ENCODE peak calls at places on chromosomes 6 and 20, in five cellular contexts. One of them, this sample, is unnamed.

GRCh38 chr6:13524801-13525508 is 37.6 kb upstream of the GFOD1 start:
- DNase-seq in AG09309: no peak
- DNase-seq in body of pancreas: no peak
- DNase-seq in OCI-LY7: peak
- DNase-seq in astrocyte of the cerebellum: no peak
- DNase-seq in this sample: no peak

GRCh38 chr6:151553416-151554158 is 59.8 kb downstream of the CCDC170 start:
- DNase-seq in OCI-LY7: no peak
- DNase-seq in body of pancreas: no peak
- DNase-seq in AG09309: peak
- DNase-seq in astrocyte of the cerebellum: no peak
- DNase-seq in this sample: no peak

GRCh38 chr6:73942581-73942980 is 246.6 kb downstream of the CD109 start:
- DNase-seq in AG09309: no peak
- DNase-seq in OCI-LY7: no peak
- DNase-seq in astrocyte of the cerebellum: no peak
- DNase-seq in body of pancreas: no peak
- DNase-seq in this sample: peak

GRCh38 chr6:91042656-91043055 is 455.8 kb upstream of the MAP3K7 start:
- DNase-seq in OCI-LY7: no peak
- DNase-seq in body of pancreas: no peak
- DNase-seq in astrocyte of the cerebellum: no peak
- DNase-seq in AG09309: no peak
- DNase-seq in this sample: no peak

GRCh38 chr6:144806222-144806621 is 521.1 kb downstream of the UTRN start:
- DNase-seq in astrocyte of the cerebellum: no peak
- DNase-seq in OCI-LY7: no peak
- DNase-seq in AG09309: no peak
- DNase-seq in body of pancreas: no peak
- DNase-seq in this sample: no peak

GRCh38 chr6:142850653-142851434 is 94.1 kb downstream of the HIVEP2 start:
- DNase-seq in astrocyte of the cerebellum: no peak
- DNase-seq in OCI-LY7: peak
- DNase-seq in body of pancreas: no peak
- DNase-seq in AG09309: no peak
- DNase-seq in this sample: no peak

GRCh38 chr6:79697430-79697829 is 66.3 kb downstream of the SH3BGRL2 start:
- DNase-seq in astrocyte of the cerebellum: no peak
- DNase-seq in OCI-LY7: no peak
- DNase-seq in body of pancreas: no peak
- DNase-seq in AG09309: no peak
- DNase-seq in this sample: no peak

GRCh38 chr6:116059713-116060571 is 749 bp downstream of the FRK start:
- DNase-seq in astrocyte of the cerebellum: no peak
- DNase-seq in body of pancreas: peak
- DNase-seq in AG09309: no peak
- DNase-seq in OCI-LY7: no peak
- DNase-seq in this sample: peak

GRCh38 chr6:165586706-165587105 is 76.3 kb downstream of the PDE10A start:
- DNase-seq in OCI-LY7: no peak
- DNase-seq in body of pancreas: no peak
- DNase-seq in AG09309: no peak
- DNase-seq in astrocyte of the cerebellum: no peak
- DNase-seq in this sample: no peak

GRCh38 chr20:63230800-63231268 is 4.9 kb upstream of the BIRC7 start:
- DNase-seq in OCI-LY7: no peak
- DNase-seq in AG09309: no peak
- DNase-seq in astrocyte of the cerebellum: peak
- DNase-seq in body of pancreas: peak
- DNase-seq in this sample: no peak

GRCh38 chr6:126824815-126825214 is 293.7 kb upstream of the RSPO3 start:
- DNase-seq in astrocyte of the cerebellum: no peak
- DNase-seq in AG09309: no peak
- DNase-seq in body of pancreas: no peak
- DNase-seq in OCI-LY7: no peak
- DNase-seq in this sample: no peak

GRCh38 chr6:37507690-37508421 is 8.2 kb upstream of the CCDC167 start:
- DNase-seq in astrocyte of the cerebellum: no peak
- DNase-seq in body of pancreas: no peak
- DNase-seq in AG09309: no peak
- DNase-seq in OCI-LY7: peak
- DNase-seq in this sample: peak

GRCh38 chr20:4332466-4332865 is 317.1 kb upstream of the RNF24 start:
- DNase-seq in body of pancreas: no peak
- DNase-seq in AG09309: no peak
- DNase-seq in astrocyte of the cerebellum: no peak
- DNase-seq in OCI-LY7: no peak
- DNase-seq in this sample: no peak

GRCh38 chr6:31336872-31337496 is 20.0 kb downstream of the HLA-B start:
- DNase-seq in OCI-LY7: peak
- DNase-seq in AG09309: no peak
- DNase-seq in astrocyte of the cerebellum: no peak
- DNase-seq in body of pancreas: no peak
- DNase-seq in this sample: no peak

GRCh38 chr6:158008894-158009891 is 27.5 kb downstream of the SYNJ2 start:
- DNase-seq in astrocyte of the cerebellum: no peak
- DNase-seq in OCI-LY7: no peak
- DNase-seq in body of pancreas: no peak
- DNase-seq in AG09309: no peak
- DNase-seq in this sample: no peak

GRCh38 chr6:52161689-52162438 is 24.3 kb upstream of the IL17A start:
- DNase-seq in AG09309: no peak
- DNase-seq in body of pancreas: no peak
- DNase-seq in astrocyte of the cerebellum: no peak
- DNase-seq in OCI-LY7: no peak
- DNase-seq in this sample: no peak

GRCh38 chr6:161890133-161890833 is 616.4 kb upstream of the AGPAT4 start:
- DNase-seq in body of pancreas: no peak
- DNase-seq in astrocyte of the cerebellum: no peak
- DNase-seq in OCI-LY7: no peak
- DNase-seq in AG09309: no peak
- DNase-seq in this sample: no peak

GRCh38 chr6:36822506-36823269 is 16.6 kb downstream of the CPNE5 start:
- DNase-seq in AG09309: no peak
- DNase-seq in astrocyte of the cerebellum: peak
- DNase-seq in OCI-LY7: no peak
- DNase-seq in body of pancreas: no peak
- DNase-seq in this sample: no peak

GRCh38 chr6:44620922-44621321 is 233.4 kb downstream of the CDC5L start:
- DNase-seq in AG09309: no peak
- DNase-seq in OCI-LY7: no peak
- DNase-seq in body of pancreas: no peak
- DNase-seq in astrocyte of the cerebellum: no peak
- DNase-seq in this sample: no peak

GRCh38 chr6:68497927-68498326 is 137.2 kb upstream of the ADGRB3 start:
- DNase-seq in OCI-LY7: no peak
- DNase-seq in astrocyte of the cerebellum: peak
- DNase-seq in AG09309: no peak
- DNase-seq in body of pancreas: no peak
- DNase-seq in this sample: no peak

GRCh38 chr6:158322724-158323560 is 10.7 kb downstream of the TULP4 start:
- DNase-seq in body of pancreas: no peak
- DNase-seq in OCI-LY7: no peak
- DNase-seq in astrocyte of the cerebellum: peak
- DNase-seq in AG09309: peak
- DNase-seq in this sample: peak

GRCh38 chr20:44151621-44152416 is 35.2 kb downstream of the JPH2 start:
- DNase-seq in OCI-LY7: no peak
- DNase-seq in AG09309: no peak
- DNase-seq in body of pancreas: no peak
- DNase-seq in astrocyte of the cerebellum: no peak
- DNase-seq in this sample: peak

GRCh38 chr6:26597821-26598220 is 1.1 kb downstream of the ABT1 start:
- DNase-seq in AG09309: no peak
- DNase-seq in astrocyte of the cerebellum: no peak
- DNase-seq in body of pancreas: no peak
- DNase-seq in OCI-LY7: no peak
- DNase-seq in this sample: no peak

GRCh38 chr6:122285292-122285913 is 114.0 kb upstream of the HSF2 start:
- DNase-seq in AG09309: no peak
- DNase-seq in body of pancreas: no peak
- DNase-seq in astrocyte of the cerebellum: no peak
- DNase-seq in OCI-LY7: no peak
- DNase-seq in this sample: no peak

GRCh38 chr20:39282619-39283092 is 320.5 kb downstream of the DHX35 start:
- DNase-seq in astrocyte of the cerebellum: no peak
- DNase-seq in OCI-LY7: no peak
- DNase-seq in AG09309: no peak
- DNase-seq in body of pancreas: peak
- DNase-seq in this sample: no peak

GRCh38 chr6:138654715-138655634 is 118.6 kb upstream of the CCDC28A start:
- DNase-seq in astrocyte of the cerebellum: no peak
- DNase-seq in body of pancreas: no peak
- DNase-seq in OCI-LY7: no peak
- DNase-seq in AG09309: no peak
- DNase-seq in this sample: no peak

DNA sequence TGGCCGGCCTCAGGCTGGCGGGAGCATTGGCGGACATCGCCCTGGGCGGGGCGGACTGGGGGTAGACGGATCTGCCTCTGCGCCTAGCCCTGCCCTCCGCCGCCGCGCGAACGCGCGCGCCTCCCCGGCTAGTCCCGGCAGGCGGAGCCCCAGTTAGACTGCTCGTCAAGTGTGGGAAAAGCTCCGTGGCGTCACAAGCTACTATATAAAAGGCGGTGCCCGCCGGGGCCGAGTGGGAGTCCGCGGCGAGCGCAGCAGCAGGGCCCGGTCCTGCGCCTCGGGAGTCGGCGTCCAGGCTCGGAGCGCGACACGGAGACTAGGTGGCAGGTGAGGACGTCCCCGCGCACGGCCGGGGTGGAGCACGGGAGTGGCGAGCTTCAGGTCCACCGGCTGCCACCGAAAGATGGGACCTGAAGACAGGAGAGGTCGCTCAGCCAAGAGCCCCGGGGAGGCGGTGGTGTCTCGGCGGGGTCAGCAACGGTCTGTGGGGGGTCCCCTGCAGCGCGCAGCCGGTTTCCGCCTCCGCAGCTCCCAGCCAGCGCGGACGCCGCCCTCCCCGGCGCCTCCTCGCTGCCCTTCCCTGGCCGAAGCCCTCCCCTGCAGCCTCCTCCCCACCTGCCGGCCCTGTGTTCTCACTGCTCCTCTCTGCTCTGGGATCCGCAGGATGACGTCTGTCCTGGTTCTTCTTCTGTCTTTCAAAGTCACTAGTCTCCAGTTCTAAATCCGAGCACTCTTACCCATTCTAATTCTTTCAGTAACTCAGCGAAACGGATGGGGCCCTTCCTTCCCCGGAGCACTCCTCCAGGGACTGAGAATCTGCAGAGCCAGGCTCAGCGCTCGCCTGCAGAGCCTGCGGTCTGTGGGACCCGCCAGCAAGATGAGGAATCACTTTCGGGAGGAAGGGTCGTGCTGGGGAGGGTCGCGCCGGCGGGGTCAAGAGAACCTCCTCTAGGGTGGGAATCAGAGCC is 4.3 kb upstream of the RIPK1 start:
- DNase-seq in OCI-LY7: peak
- DNase-seq in astrocyte of the cerebellum: peak
- DNase-seq in body of pancreas: peak
- DNase-seq in AG09309: no peak
- DNase-seq in this sample: peak
- TF ChIP-seq CTCF in OCI-LY7: no peak
- TF ChIP-seq CTCF in astrocyte of the cerebellum: no peak
- TF ChIP-seq CTCF in body of pancreas: peak
- TF ChIP-seq CTCF in AG09309: no peak
- TF ChIP-seq CTCF in this sample: no peak

DNA sequence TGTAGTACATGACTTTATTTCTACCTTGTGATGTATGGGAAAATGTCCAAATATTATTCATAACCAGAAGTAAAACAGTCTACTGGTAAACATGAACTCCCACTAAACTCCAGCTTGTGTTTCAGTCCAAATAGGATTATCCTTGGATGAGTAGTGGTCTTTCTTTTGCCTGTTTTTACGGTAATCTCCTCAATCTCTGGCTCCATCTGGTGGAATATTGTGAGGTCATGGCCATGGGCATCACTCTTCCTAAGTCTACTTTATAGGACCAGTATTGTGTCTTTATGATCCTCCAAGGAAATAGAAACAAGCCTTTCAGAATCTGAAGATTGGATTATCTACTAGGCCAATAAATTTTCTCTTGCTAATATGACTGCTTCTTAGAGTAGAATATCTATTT is 505.0 kb downstream of the BMP2 start:
- DNase-seq in OCI-LY7: no peak
- DNase-seq in body of pancreas: no peak
- DNase-seq in AG09309: no peak
- DNase-seq in astrocyte of the cerebellum: peak
- DNase-seq in this sample: no peak
- TF ChIP-seq CTCF in OCI-LY7: peak
- TF ChIP-seq CTCF in body of pancreas: no peak
- TF ChIP-seq CTCF in AG09309: peak
- TF ChIP-seq CTCF in astrocyte of the cerebellum: peak
- TF ChIP-seq CTCF in this sample: peak

DNA sequence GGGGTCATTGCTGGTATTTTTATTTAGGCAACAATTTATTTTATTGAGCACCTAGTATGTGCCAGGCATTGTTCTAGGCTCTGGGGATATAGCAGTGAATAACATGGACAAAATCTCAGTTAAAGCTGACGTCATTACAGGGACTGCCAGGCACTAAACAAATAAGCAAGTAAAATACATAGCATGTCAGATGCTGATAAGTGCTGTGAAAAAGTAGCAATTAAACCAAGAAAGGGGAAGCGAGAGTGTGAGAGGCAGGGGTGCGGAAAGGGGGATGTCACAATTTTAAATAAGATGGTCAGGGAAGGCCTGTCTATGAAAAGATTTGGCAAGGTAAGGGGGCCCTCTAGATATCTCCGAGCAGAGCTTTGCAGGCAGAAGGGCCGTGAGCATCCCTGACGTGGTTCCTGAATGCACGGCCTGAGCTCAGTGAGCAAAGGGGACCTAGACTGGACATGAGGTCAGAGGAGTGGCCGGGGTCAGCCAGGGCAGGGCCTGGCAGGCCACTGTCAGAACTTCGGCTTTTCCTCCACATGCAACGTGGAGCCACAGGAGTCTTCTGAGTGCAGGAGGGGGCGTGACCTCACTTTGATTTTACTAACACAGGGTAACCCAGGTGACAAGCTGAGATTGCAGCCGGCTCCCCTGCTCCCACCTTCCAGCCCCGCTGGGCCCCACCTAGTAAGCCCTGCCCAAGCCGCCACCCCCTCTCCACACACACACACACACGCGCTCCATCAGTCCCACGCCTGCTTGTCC is 24.2 kb upstream of the SIRPA start:
- DNase-seq in OCI-LY7: peak
- DNase-seq in astrocyte of the cerebellum: no peak
- DNase-seq in body of pancreas: no peak
- DNase-seq in AG09309: no peak
- DNase-seq in this sample: no peak
- TF ChIP-seq CTCF in OCI-LY7: no peak
- TF ChIP-seq CTCF in astrocyte of the cerebellum: no peak
- TF ChIP-seq CTCF in body of pancreas: no peak
- TF ChIP-seq CTCF in AG09309: no peak
- TF ChIP-seq CTCF in this sample: no peak

DNA sequence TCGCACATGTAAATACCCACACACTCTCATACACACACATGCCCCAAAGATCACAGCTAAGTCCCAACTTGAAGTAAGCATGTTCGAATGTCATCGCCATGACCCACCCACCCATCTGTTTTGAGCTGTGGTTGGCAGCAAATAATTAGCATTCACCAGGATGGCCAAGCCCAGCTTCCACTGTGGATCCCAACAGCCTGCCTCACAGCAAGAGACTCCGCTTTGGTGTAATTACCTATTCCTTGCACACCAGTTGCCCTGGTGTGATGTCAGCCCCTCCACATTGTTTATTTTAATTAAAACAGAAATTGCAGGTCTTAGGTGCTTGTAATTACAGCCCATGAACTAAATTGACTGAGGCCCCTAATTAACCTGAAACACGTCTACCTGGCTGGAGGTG is 81.1 kb downstream of the MAFB start:
- DNase-seq in OCI-LY7: no peak
- DNase-seq in body of pancreas: no peak
- DNase-seq in astrocyte of the cerebellum: no peak
- DNase-seq in AG09309: no peak
- DNase-seq in this sample: no peak
- TF ChIP-seq CTCF in OCI-LY7: no peak
- TF ChIP-seq CTCF in body of pancreas: no peak
- TF ChIP-seq CTCF in astrocyte of the cerebellum: no peak
- TF ChIP-seq CTCF in AG09309: no peak
- TF ChIP-seq CTCF in this sample: no peak

This sample was measured in Caco-2.